ENCODE peak calls at places on chromosomes 16 and 17, in ten cellular contexts. B is activated T-helper 1 cell treated with anti-CD3 and anti-CD28 coated beads, Interleukin-12 subunit alpha, Interleukin-12 subunit beta, Interleukin-2, Interleukin-4 antibody, amounts not matched to agents 30 ng/mL and 10 ng/mL and 1 ng/mL, durations not matched to agents 14 hours and 24 hours and 36 hours; L is M059J; V is GDM1; G is NCI-H2081; O is Right ventricle myocardium superior; U is HT1080; P is head of caudate nucleus; E is NCI-H526; I is lower leg skin. D is an unnamed sample.

GRCh38 chr17:8954339-8954738 is 11.2 kb downstream of the PIK3R5 start:
- DNase-seq in E (no peak), B (peak; percentile 69), I (peak; percentile 66), V (peak; percentile 50), L (no peak), P (no peak), U (no peak), G (no peak), O (peak; percentile 83), D (peak; percentile 76)

GRCh38 chr16:68985855-68986254 is 119.6 kb upstream of the HAS3 start:
- DNase-seq in O (no peak), V (no peak), E (no peak), I (no peak), B (no peak), L (peak; percentile 20), U (peak; percentile 38), P (no peak), G (no peak), D (no peak)

GRCh38 chr17:13520899-13521572 is 80.7 kb downstream of the HS3ST3A1 start:
- DNase-seq in O (no peak), V (no peak), P (no peak), B (no peak), E (no peak), L (peak; percentile 97), I (no peak), G (no peak), U (peak; percentile 73), D (no peak)

GRCh38 chr17:41498276-41498675 is 7.1 kb downstream of the KRT13 start:
- DNase-seq in O (no peak), I (no peak), B (no peak), U (no peak), E (no peak), G (no peak), L (no peak), V (peak; percentile 14), P (no peak), D (peak; percentile 21)

GRCh38 chr17:50699410-50699809 is 8.3 kb downstream of the ANKRD40 start:
- DNase-seq in L (no peak), E (no peak), V (no peak), B (no peak), O (no peak), G (no peak), P (no peak), U (no peak), I (no peak), D (no peak)

GRCh38 chr16:3645108-3645503 is 9.4 kb upstream of the DNASE1 start:
- DNase-seq in O (peak; percentile 13), B (no peak), P (no peak), G (no peak), V (no peak), U (no peak), L (no peak), E (no peak), I (no peak), D (no peak)

GRCh38 chr16:79902351-79902750 is 301.8 kb upstream of the MAF start:
- DNase-seq in L (peak; percentile 26), P (no peak), V (no peak), G (no peak), I (no peak), U (peak; percentile 28), B (no peak), O (no peak), E (no peak), D (no peak)

GRCh38 chr16:80347900-80348299 is 192.9 kb upstream of the DYNLRB2 start:
- DNase-seq in U (no peak), I (peak; percentile 14), E (no peak), V (no peak), G (no peak), L (peak; percentile 3), B (no peak), P (peak; percentile 45), O (peak; percentile 78), D (no peak)

GRCh38 chr17:55360971-55361370 is 60.7 kb downstream of the MMD start:
- DNase-seq in E (no peak), B (no peak), O (no peak), G (no peak), U (no peak), P (no peak), V (no peak), I (no peak), L (no peak), D (no peak)

GRCh38 chr16:2752850-2753522 is 548 bp downstream of the SRRM2 start:
- DNase-seq in B (no peak), G (peak; percentile 85), I (peak; percentile 66), P (peak; percentile 84), E (no peak), U (no peak), V (peak; percentile 82), O (peak; percentile 89), L (peak; percentile 72), D (peak; percentile 51)

GRCh38 chr16:82990155-82990554 is 363.4 kb downstream of the CDH13 start:
- DNase-seq in B (no peak), L (peak; percentile 58), V (no peak), E (no peak), G (no peak), O (no peak), P (no peak), U (peak; percentile 84), I (no peak), D (no peak)

GRCh38 chr16:17368951-17369350 is 101.8 kb downstream of the XYLT1 start:
- DNase-seq in V (no peak), O (no peak), E (no peak), G (no peak), U (no peak), L (no peak), P (no peak), B (no peak), I (no peak), D (no peak)

GRCh38 chr17:9206160-9206988 is 185.1 kb downstream of the NTN1 start:
- DNase-seq in I (no peak), O (no peak), U (no peak), B (no peak), E (no peak), L (no peak), G (no peak), V (no peak), P (no peak), D (no peak)

GRCh38 chr16:29809031-29809747 is 2.8 kb upstream of the PRRT2 start:
- DNase-seq in L (no peak), E (no peak), G (no peak), B (no peak), P (no peak), I (no peak), V (no peak), O (no peak), U (no peak), D (no peak)

GRCh38 chr17:57537524-57538410 is 207.3 kb downstream of the CCDC182 start:
- DNase-seq in E (peak; percentile 21), B (no peak), V (no peak), L (no peak), G (no peak), U (peak; percentile 61), O (no peak), I (no peak), P (no peak), D (no peak)

GRCh38 chr16:51666821-51667220 is 515.8 kb upstream of the SALL1 start:
- DNase-seq in I (no peak), P (no peak), G (peak; percentile 17), B (no peak), E (no peak), L (peak; percentile 86), U (no peak), V (no peak), O (no peak), D (no peak)

GRCh38 chr16:5580320-5580719 is 482.7 kb upstream of the EEF2KMT start:
- DNase-seq in L (no peak), I (no peak), B (no peak), O (no peak), G (no peak), P (no peak), E (no peak), V (no peak), U (no peak), D (no peak)

GRCh38 chr17:41588126-41588810 is 1.6 kb upstream of the KRT14 start:
- DNase-seq in E (no peak), L (no peak), U (no peak), V (no peak), B (no peak), G (no peak), P (no peak), O (no peak), I (no peak), D (no peak)

GRCh38 chr16:10618710-10619209 is 38.4 kb upstream of the EMP2 start:
- DNase-seq in E (no peak), P (no peak), I (no peak), B (no peak), V (no peak), L (no peak), G (no peak), O (peak; percentile 46), U (no peak), D (no peak)

GRCh38 chr17:58120195-58120822 is 27.9 kb upstream of the OR4D1 start:
- DNase-seq in U (peak; percentile 32), B (peak; percentile 33), E (no peak), G (no peak), P (no peak), I (no peak), L (peak; percentile 57), O (no peak), V (peak; percentile 14), D (no peak)

GRCh38 chr17:62994931-62995330 is 28.9 kb downstream of the TANC2 start:
- DNase-seq in E (no peak), P (no peak), G (no peak), I (no peak), U (no peak), V (no peak), O (no peak), B (no peak), L (no peak), D (no peak)

GRCh38 chr17:74452841-74453661 is 13.4 kb upstream of the CD300A start:
- DNase-seq in L (no peak), B (no peak), I (no peak), P (no peak), U (no peak), V (no peak), E (no peak), G (no peak), O (peak; percentile 51), D (no peak)

GRCh38 chr17:74325743-74326379 is at the start of gene KIF19:
- DNase-seq in O (peak; percentile 68), P (peak; percentile 68), L (no peak), U (no peak), G (peak; percentile 45), I (no peak), E (no peak), V (no peak), B (peak; percentile 55), D (no peak)

GRCh38 chr17:66494023-66494803 is 191.8 kb downstream of the PRKCA start:
- DNase-seq in I (no peak), P (no peak), U (peak; percentile 96), L (peak; percentile 92), E (no peak), O (no peak), B (no peak), G (no peak), V (peak; percentile 45), D (peak; percentile 76)

GRCh38 chr16:4142268-4142667 is 26.0 kb upstream of the ADCY9 start:
- DNase-seq in L (no peak), U (no peak), B (peak; percentile 65), P (no peak), G (no peak), E (no peak), I (peak; percentile 29), O (no peak), V (no peak), D (no peak)

GRCh38 chr17:71349908-71350600 is 770.8 kb upstream of the SOX9 start:
- DNase-seq in L (no peak), U (no peak), B (no peak), E (no peak), P (no peak), O (no peak), V (no peak), G (no peak), I (no peak), D (no peak)

GRCh38 chr16:3654249-3654991 is at the start of gene DNASE1:
- DNase-seq in E (peak; percentile 7), L (peak; percentile 63), V (peak; percentile 16), G (peak; percentile 16), U (peak; percentile 62), I (no peak), B (peak; percentile 28), O (peak; percentile 55), P (peak; percentile 63), D (peak; percentile 5)

GRCh38 chr16:78551487-78552085 is 452.1 kb downstream of the WWOX start:
- DNase-seq in P (no peak), U (no peak), O (no peak), V (no peak), G (peak; percentile 95), B (no peak), E (peak; percentile 1), I (no peak), L (no peak), D (no peak)

D was measured in GF-D8.